ENCODE peak calls at places on chromosome 18, in eight cellular contexts. C is cardiac muscle cell, T is anterior cingulate cortex, E is GM12892, Q is heart right ventricle, Z is neural crest cell, R is NCI-H1694, G is germinal center. W is an unnamed sample.

GRCh38 chr18:32446780-32447179 is 23.9 kb downstream of the GAREM1 start:
- DNase-seq in C (no peak), T (no peak), E (no peak), Q (no peak), Z (no peak), R (no peak), G (no peak), W (no peak)

GRCh38 chr18:45726603-45727002 is 2.6 kb downstream of the SLC14A1 start:
- DNase-seq in C (no peak), T (peak), E (no peak), Q (no peak), Z (no peak), R (peak), G (no peak), W (no peak)

GRCh38 chr18:22609642-22610041 is 191.9 kb upstream of the CTAGE1 start:
- DNase-seq in C (peak), T (no peak), E (no peak), Q (peak), Z (no peak), R (no peak), G (no peak), W (peak)

GRCh38 chr18:62585274-62586147 is 62.7 kb downstream of the ZCCHC2 start:
- DNase-seq in C (no peak), T (no peak), E (no peak), Q (no peak), Z (no peak), R (no peak), G (no peak), W (no peak)

GRCh38 chr18:62860062-62860461 is 144.7 kb downstream of the PHLPP1 start:
- DNase-seq in C (no peak), T (no peak), E (no peak), Q (no peak), Z (no peak), R (no peak), G (no peak), W (no peak)

GRCh38 chr18:60082790-60083189 is 183.0 kb downstream of the PMAIP1 start:
- DNase-seq in C (no peak), T (no peak), E (no peak), Q (no peak), Z (no peak), R (no peak), G (no peak), W (no peak)

GRCh38 chr18:9092665-9093064 is 9.8 kb upstream of the NDUFV2 start:
- DNase-seq in C (no peak), T (no peak), E (no peak), Q (no peak), Z (no peak), R (no peak), G (no peak), W (no peak)

GRCh38 chr18:75290737-75291358 is 80.3 kb downstream of the TSHZ1 start:
- DNase-seq in C (no peak), T (no peak), E (no peak), Q (no peak), Z (no peak), R (no peak), G (no peak), W (no peak)

GRCh38 chr18:49030138-49030537 is 79.4 kb upstream of the SMAD7 start:
- DNase-seq in C (no peak), T (no peak), E (no peak), Q (no peak), Z (no peak), R (no peak), G (no peak), W (no peak)

GRCh38 chr18:13563390-13563805 is 163.0 kb downstream of the FAM210A start:
- DNase-seq in C (peak), T (peak), E (no peak), Q (no peak), Z (no peak), R (no peak), G (no peak), W (no peak)

GRCh38 chr18:61749031-61749430 is 143.8 kb downstream of the RNF152 start:
- DNase-seq in C (no peak), T (no peak), E (no peak), Q (no peak), Z (no peak), R (no peak), G (no peak), W (no peak)

GRCh38 chr18:48129621-48130082 is 199.2 kb upstream of the SMAD2 start:
- DNase-seq in C (no peak), T (no peak), E (no peak), Q (no peak), Z (no peak), R (no peak), G (no peak), W (no peak)

GRCh38 chr18:79544386-79544963 is 135.1 kb upstream of the CTDP1 start:
- DNase-seq in C (no peak), T (no peak), E (no peak), Q (no peak), Z (no peak), R (no peak), G (no peak), W (no peak)

GRCh38 chr18:52395146-52395852 is 55.3 kb downstream of the DCC start:
- DNase-seq in C (no peak), T (no peak), E (no peak), Q (no peak), Z (no peak), R (no peak), G (no peak), W (no peak)

GRCh38 chr18:6368017-6368416 is 46.7 kb downstream of the L3MBTL4 start:
- DNase-seq in C (no peak), T (no peak), E (no peak), Q (no peak), Z (no peak), R (no peak), G (no peak), W (no peak)

GRCh38 chr18:73679941-73680700 is 467.5 kb downstream of the FBXO15 start:
- DNase-seq in C (no peak), T (no peak), E (no peak), Q (no peak), Z (no peak), R (no peak), G (no peak), W (no peak)

GRCh38 chr18:63819780-63820179 is 44.6 kb downstream of the SERPINB7 start:
- DNase-seq in C (no peak), T (no peak), E (no peak), Q (no peak), Z (no peak), R (no peak), G (no peak), W (no peak)

GRCh38 chr18:3995476-3996102 is 459.5 kb downstream of the DLGAP1 start:
- DNase-seq in C (peak), T (peak), E (no peak), Q (peak), Z (peak), R (peak), G (peak), W (peak)

GRCh38 chr18:55403555-55403954 is 184.4 kb downstream of the TCF4 start:
- DNase-seq in C (no peak), T (no peak), E (no peak), Q (no peak), Z (no peak), R (no peak), G (no peak), W (no peak)

GRCh38 chr18:44750774-44751173 is 70.1 kb downstream of the SETBP1 start:
- DNase-seq in C (no peak), T (no peak), E (no peak), Q (no peak), Z (no peak), R (no peak), G (no peak), W (no peak)

GRCh38 chr18:76490701-76491171 is 4.3 kb downstream of the ZNF516 start:
- DNase-seq in C (peak), T (no peak), E (no peak), Q (no peak), Z (peak), R (no peak), G (peak), W (peak)

GRCh38 chr18:46675112-46675511 is 18.1 kb upstream of the LOXHD1 start:
- DNase-seq in C (no peak), T (no peak), E (no peak), Q (no peak), Z (no peak), R (no peak), G (no peak), W (no peak)

GRCh38 chr18:34461266-34461665 is 236.6 kb upstream of the NOL4 start:
- DNase-seq in C (no peak), T (no peak), E (no peak), Q (no peak), Z (no peak), R (no peak), G (no peak), W (no peak)

GRCh38 chr18:59902180-59902992 is 2.6 kb downstream of the PMAIP1 start:
- DNase-seq in C (no peak), T (no peak), E (no peak), Q (no peak), Z (no peak), R (no peak), G (no peak), W (peak)

GRCh38 chr18:31041346-31042067 is 1.0 kb downstream of the DSC3 start:
- DNase-seq in C (peak), T (no peak), E (no peak), Q (no peak), Z (peak), R (no peak), G (no peak), W (no peak)

GRCh38 chr18:42931501-42931900 is 184.0 kb downstream of the RIT2 start:
- DNase-seq in C (no peak), T (no peak), E (no peak), Q (peak), Z (no peak), R (no peak), G (no peak), W (no peak)

GRCh38 chr18:74040459-74041332 is 106.9 kb downstream of the FBXO15 start:
- DNase-seq in C (peak), T (no peak), E (peak), Q (no peak), Z (peak), R (peak), G (peak), W (peak)

GRCh38 chr18:14189858-14190257 is 57.6 kb upstream of the ZNF519 start:
- DNase-seq in C (no peak), T (no peak), E (no peak), Q (no peak), Z (no peak), R (no peak), G (no peak), W (peak)

GRCh38 chr18:79317718-79318117 is 78.0 kb upstream of the NFATC1 start:
- DNase-seq in C (no peak), T (no peak), E (no peak), Q (no peak), Z (no peak), R (no peak), G (no peak), W (peak)

GRCh38 chr18:11541179-11541578 is 68.2 kb upstream of the SLC35G4 start:
- DNase-seq in C (no peak), T (no peak), E (no peak), Q (no peak), Z (no peak), R (no peak), G (no peak), W (no peak)

GRCh38 chr18:77071711-77072292 is 60.8 kb downstream of the MBP start:
- DNase-seq in C (no peak), T (peak), E (no peak), Q (no peak), Z (no peak), R (no peak), G (no peak), W (no peak)